ENCODE peak calls at places on chromosomes 1 and 21, in seven cellular contexts. P, W, O, G, B, V and K are unnamed samples.

GRCh38 chr1:109659145-109659544 is 3.2 kb downstream of the GSTM4 start:
- DNase-seq in P (no peak), W (peak), O (no peak), G (no peak), B (no peak), V (no peak), K (no peak)

GRCh38 chr1:206944703-206945102 is 1.6 kb downstream of the PIGR start:
- DNase-seq in P (no peak), W (no peak), O (no peak), G (no peak), B (no peak), V (no peak), K (no peak)

GRCh38 chr1:70204578-70204977 is 801 bp downstream of the LRRC40 start:
- DNase-seq in P (no peak), W (no peak), O (no peak), G (no peak), B (no peak), V (no peak), K (no peak)

GRCh38 chr1:16181887-16182719 is 26.2 kb upstream of the EPHA2 start:
- DNase-seq in P (peak), W (peak), O (no peak), G (peak), B (no peak), V (peak), K (no peak)

GRCh38 chr21:43361493-43362296 is 65.2 kb downstream of the SIK1 start:
- DNase-seq in P (no peak), W (no peak), O (peak), G (no peak), B (no peak), V (no peak), K (peak)

GRCh38 chr21:14864211-14865021 is 200.4 kb downstream of the NRIP1 start:
- DNase-seq in P (no peak), W (peak), O (peak), G (peak), B (peak), V (peak), K (no peak)

GRCh38 chr1:19200281-19200604 is 9.8 kb downstream of the UBR4 start:
- DNase-seq in P (no peak), W (no peak), O (no peak), G (no peak), B (no peak), V (no peak), K (no peak)

GRCh38 chr1:63893976-63894375 is 120.2 kb downstream of the ROR1 start:
- DNase-seq in P (no peak), W (no peak), O (no peak), G (no peak), B (no peak), V (no peak), K (no peak)

GRCh38 chr1:205915354-205915990 is 27.8 kb downstream of the SLC26A9 start:
- DNase-seq in P (no peak), W (no peak), O (no peak), G (no peak), B (no peak), V (no peak), K (no peak)

GRCh38 chr1:44721521-44722361 is 9.2 kb downstream of the RNU5D-1 start:
- DNase-seq in P (no peak), W (peak), O (peak), G (no peak), B (peak), V (no peak), K (peak)

GRCh38 chr1:25794325-25794724 is 5.7 kb upstream of the SELENON start:
- DNase-seq in P (no peak), W (no peak), O (no peak), G (no peak), B (no peak), V (no peak), K (no peak)

GRCh38 chr21:33909756-33910155 is 5.8 kb downstream of the ATP5PO start:
- DNase-seq in P (no peak), W (no peak), O (no peak), G (no peak), B (no peak), V (no peak), K (no peak)